ENCODE peak calls at places on chromosome 15, in four cellular contexts. One of them, this sample, is unnamed.

GRCh38 chr15:51281368-51281967 is 56.9 kb downstream of the CYP19A1 start:
- DNase-seq in stimulated activated CD8-positive, alpha-beta memory T cell treated with anti-CD3 and anti-CD28 coated beads, Interleukin-4, amount 100 ng/mL, for 4 hours: no peak
- DNase-seq in stimulated activated CD4-positive, alpha-beta T cell treated with anti-CD3 and anti-CD28 coated beads, Interleukin-1b, Interleukin-23, amount 100 ng/mL, for 1 hour: no peak
- DNase-seq in GM10248: peak; percentile 69
- DNase-seq in this sample: no peak

GRCh38 chr15:75639191-75639708 is 774 bp downstream of the IMP3 start:
- DNase-seq in stimulated activated CD8-positive, alpha-beta memory T cell treated with anti-CD3 and anti-CD28 coated beads, Interleukin-4, amount 100 ng/mL, for 4 hours: no peak
- DNase-seq in stimulated activated CD4-positive, alpha-beta T cell treated with anti-CD3 and anti-CD28 coated beads, Interleukin-1b, Interleukin-23, amount 100 ng/mL, for 1 hour: no peak
- DNase-seq in GM10248: no peak
- DNase-seq in this sample: no peak

GRCh38 chr15:40481671-40482070 is 10.9 kb downstream of the CHST14 start:
- DNase-seq in stimulated activated CD8-positive, alpha-beta memory T cell treated with anti-CD3 and anti-CD28 coated beads, Interleukin-4, amount 100 ng/mL, for 4 hours: no peak
- DNase-seq in stimulated activated CD4-positive, alpha-beta T cell treated with anti-CD3 and anti-CD28 coated beads, Interleukin-1b, Interleukin-23, amount 100 ng/mL, for 1 hour: no peak
- DNase-seq in GM10248: no peak
- DNase-seq in this sample: no peak

GRCh38 chr15:73948982-73949381 is 22.7 kb downstream of the LOXL1 start:
- DNase-seq in stimulated activated CD8-positive, alpha-beta memory T cell treated with anti-CD3 and anti-CD28 coated beads, Interleukin-4, amount 100 ng/mL, for 4 hours: no peak
- DNase-seq in stimulated activated CD4-positive, alpha-beta T cell treated with anti-CD3 and anti-CD28 coated beads, Interleukin-1b, Interleukin-23, amount 100 ng/mL, for 1 hour: no peak
- DNase-seq in GM10248: no peak
- DNase-seq in this sample: no peak

GRCh38 chr15:84604804-84605203 is 4.0 kb downstream of the ZSCAN2 start:
- DNase-seq in stimulated activated CD8-positive, alpha-beta memory T cell treated with anti-CD3 and anti-CD28 coated beads, Interleukin-4, amount 100 ng/mL, for 4 hours: peak; percentile 29
- DNase-seq in stimulated activated CD4-positive, alpha-beta T cell treated with anti-CD3 and anti-CD28 coated beads, Interleukin-1b, Interleukin-23, amount 100 ng/mL, for 1 hour: no peak
- DNase-seq in GM10248: no peak
- DNase-seq in this sample: no peak

GRCh38 chr15:71083349-71083748 is 31.9 kb upstream of the THSD4 start:
- DNase-seq in stimulated activated CD8-positive, alpha-beta memory T cell treated with anti-CD3 and anti-CD28 coated beads, Interleukin-4, amount 100 ng/mL, for 4 hours: no peak
- DNase-seq in stimulated activated CD4-positive, alpha-beta T cell treated with anti-CD3 and anti-CD28 coated beads, Interleukin-1b, Interleukin-23, amount 100 ng/mL, for 1 hour: no peak
- DNase-seq in GM10248: no peak
- DNase-seq in this sample: no peak

GRCh38 chr15:67882487-67883227 is 42.8 kb upstream of the RNU6-1 start:
- DNase-seq in stimulated activated CD8-positive, alpha-beta memory T cell treated with anti-CD3 and anti-CD28 coated beads, Interleukin-4, amount 100 ng/mL, for 4 hours: no peak
- DNase-seq in stimulated activated CD4-positive, alpha-beta T cell treated with anti-CD3 and anti-CD28 coated beads, Interleukin-1b, Interleukin-23, amount 100 ng/mL, for 1 hour: no peak
- DNase-seq in GM10248: peak; percentile 37
- DNase-seq in this sample: no peak

GRCh38 chr15:101646652-101647051 is 5.5 kb downstream of the TM2D3 start:
- DNase-seq in stimulated activated CD8-positive, alpha-beta memory T cell treated with anti-CD3 and anti-CD28 coated beads, Interleukin-4, amount 100 ng/mL, for 4 hours: no peak
- DNase-seq in stimulated activated CD4-positive, alpha-beta T cell treated with anti-CD3 and anti-CD28 coated beads, Interleukin-1b, Interleukin-23, amount 100 ng/mL, for 1 hour: no peak
- DNase-seq in GM10248: no peak
- DNase-seq in this sample: no peak

GRCh38 chr15:38620108-38620507 is 55.5 kb upstream of the RASGRP1 start:
- DNase-seq in stimulated activated CD8-positive, alpha-beta memory T cell treated with anti-CD3 and anti-CD28 coated beads, Interleukin-4, amount 100 ng/mL, for 4 hours: no peak
- DNase-seq in stimulated activated CD4-positive, alpha-beta T cell treated with anti-CD3 and anti-CD28 coated beads, Interleukin-1b, Interleukin-23, amount 100 ng/mL, for 1 hour: no peak
- DNase-seq in GM10248: no peak
- DNase-seq in this sample: no peak

GRCh38 chr15:62066663-62067447 is at the start of gene C2CD4A:
- DNase-seq in stimulated activated CD8-positive, alpha-beta memory T cell treated with anti-CD3 and anti-CD28 coated beads, Interleukin-4, amount 100 ng/mL, for 4 hours: peak; percentile 32
- DNase-seq in stimulated activated CD4-positive, alpha-beta T cell treated with anti-CD3 and anti-CD28 coated beads, Interleukin-1b, Interleukin-23, amount 100 ng/mL, for 1 hour: no peak
- DNase-seq in GM10248: peak; percentile 39
- DNase-seq in this sample: no peak

GRCh38 chr15:74869726-74870407 is 3.3 kb downstream of the SCAMP2 start:
- DNase-seq in stimulated activated CD8-positive, alpha-beta memory T cell treated with anti-CD3 and anti-CD28 coated beads, Interleukin-4, amount 100 ng/mL, for 4 hours: no peak
- DNase-seq in stimulated activated CD4-positive, alpha-beta T cell treated with anti-CD3 and anti-CD28 coated beads, Interleukin-1b, Interleukin-23, amount 100 ng/mL, for 1 hour: no peak
- DNase-seq in GM10248: peak; percentile 79
- DNase-seq in this sample: no peak

GRCh38 chr15:96428742-96429141 is 98.2 kb downstream of the NR2F2 start:
- DNase-seq in stimulated activated CD8-positive, alpha-beta memory T cell treated with anti-CD3 and anti-CD28 coated beads, Interleukin-4, amount 100 ng/mL, for 4 hours: no peak
- DNase-seq in stimulated activated CD4-positive, alpha-beta T cell treated with anti-CD3 and anti-CD28 coated beads, Interleukin-1b, Interleukin-23, amount 100 ng/mL, for 1 hour: no peak
- DNase-seq in GM10248: no peak
- DNase-seq in this sample: no peak

GRCh38 chr15:96625251-96625650 is 294.8 kb downstream of the NR2F2 start:
- DNase-seq in stimulated activated CD8-positive, alpha-beta memory T cell treated with anti-CD3 and anti-CD28 coated beads, Interleukin-4, amount 100 ng/mL, for 4 hours: no peak
- DNase-seq in stimulated activated CD4-positive, alpha-beta T cell treated with anti-CD3 and anti-CD28 coated beads, Interleukin-1b, Interleukin-23, amount 100 ng/mL, for 1 hour: no peak
- DNase-seq in GM10248: no peak
- DNase-seq in this sample: no peak

GRCh38 chr15:98003976-98004375 is 43.5 kb downstream of the ARRDC4 start:
- DNase-seq in stimulated activated CD8-positive, alpha-beta memory T cell treated with anti-CD3 and anti-CD28 coated beads, Interleukin-4, amount 100 ng/mL, for 4 hours: no peak
- DNase-seq in stimulated activated CD4-positive, alpha-beta T cell treated with anti-CD3 and anti-CD28 coated beads, Interleukin-1b, Interleukin-23, amount 100 ng/mL, for 1 hour: no peak
- DNase-seq in GM10248: no peak
- DNase-seq in this sample: no peak

GRCh38 chr15:64870350-64870749 is 28.6 kb downstream of the PLEKHO2 start:
- DNase-seq in stimulated activated CD8-positive, alpha-beta memory T cell treated with anti-CD3 and anti-CD28 coated beads, Interleukin-4, amount 100 ng/mL, for 4 hours: no peak
- DNase-seq in stimulated activated CD4-positive, alpha-beta T cell treated with anti-CD3 and anti-CD28 coated beads, Interleukin-1b, Interleukin-23, amount 100 ng/mL, for 1 hour: no peak
- DNase-seq in GM10248: no peak
- DNase-seq in this sample: no peak

GRCh38 chr15:36499751-36500389 is 79.6 kb upstream of the CDIN1 start:
- DNase-seq in stimulated activated CD8-positive, alpha-beta memory T cell treated with anti-CD3 and anti-CD28 coated beads, Interleukin-4, amount 100 ng/mL, for 4 hours: no peak
- DNase-seq in stimulated activated CD4-positive, alpha-beta T cell treated with anti-CD3 and anti-CD28 coated beads, Interleukin-1b, Interleukin-23, amount 100 ng/mL, for 1 hour: no peak
- DNase-seq in GM10248: no peak
- DNase-seq in this sample: no peak

GRCh38 chr15:56537881-56538280 is 72.9 kb upstream of the MNS1 start:
- DNase-seq in stimulated activated CD8-positive, alpha-beta memory T cell treated with anti-CD3 and anti-CD28 coated beads, Interleukin-4, amount 100 ng/mL, for 4 hours: peak; percentile 8
- DNase-seq in stimulated activated CD4-positive, alpha-beta T cell treated with anti-CD3 and anti-CD28 coated beads, Interleukin-1b, Interleukin-23, amount 100 ng/mL, for 1 hour: no peak
- DNase-seq in GM10248: peak; percentile 15
- DNase-seq in this sample: no peak

GRCh38 chr15:98292442-98293240 is 332.1 kb downstream of the ARRDC4 start:
- DNase-seq in stimulated activated CD8-positive, alpha-beta memory T cell treated with anti-CD3 and anti-CD28 coated beads, Interleukin-4, amount 100 ng/mL, for 4 hours: no peak
- DNase-seq in stimulated activated CD4-positive, alpha-beta T cell treated with anti-CD3 and anti-CD28 coated beads, Interleukin-1b, Interleukin-23, amount 100 ng/mL, for 1 hour: no peak
- DNase-seq in GM10248: peak; percentile 64
- DNase-seq in this sample: no peak

GRCh38 chr15:59116141-59116540 is 11.2 kb downstream of the CCNB2 start:
- DNase-seq in stimulated activated CD8-positive, alpha-beta memory T cell treated with anti-CD3 and anti-CD28 coated beads, Interleukin-4, amount 100 ng/mL, for 4 hours: no peak
- DNase-seq in stimulated activated CD4-positive, alpha-beta T cell treated with anti-CD3 and anti-CD28 coated beads, Interleukin-1b, Interleukin-23, amount 100 ng/mL, for 1 hour: no peak
- DNase-seq in GM10248: no peak
- DNase-seq in this sample: no peak

GRCh38 chr15:80188293-80188692 is 35.5 kb downstream of the FAH start:
- DNase-seq in stimulated activated CD8-positive, alpha-beta memory T cell treated with anti-CD3 and anti-CD28 coated beads, Interleukin-4, amount 100 ng/mL, for 4 hours: no peak
- DNase-seq in stimulated activated CD4-positive, alpha-beta T cell treated with anti-CD3 and anti-CD28 coated beads, Interleukin-1b, Interleukin-23, amount 100 ng/mL, for 1 hour: no peak
- DNase-seq in GM10248: no peak
- DNase-seq in this sample: no peak

GRCh38 chr15:29613951-29614382 is 208.3 kb downstream of the TJP1 start:
- DNase-seq in stimulated activated CD8-positive, alpha-beta memory T cell treated with anti-CD3 and anti-CD28 coated beads, Interleukin-4, amount 100 ng/mL, for 4 hours: no peak
- DNase-seq in stimulated activated CD4-positive, alpha-beta T cell treated with anti-CD3 and anti-CD28 coated beads, Interleukin-1b, Interleukin-23, amount 100 ng/mL, for 1 hour: no peak
- DNase-seq in GM10248: no peak
- DNase-seq in this sample: no peak

This sample was measured in cerebellar nuclear complex.